ENCODE peak calls at places on chromosomes 1 and 21, in ten cellular contexts. J is GM03348; U is WTC11; M is EL; V is H9; Y is left colon; C is activated CD4-positive, CD25-positive, alpha-beta regulatory T cell; Q is adipocyte; H is sciatic nerve; F is C1 segment of cervical spinal cord. K is an unnamed sample.

GRCh38 chr1:157371826-157372225 is 180.5 kb downstream of the FCRL5 start:
- DNase-seq in H (no peak), M (no peak), F (no peak), C (no peak), V (no peak), Y (no peak), J (no peak), Q (no peak), U (no peak), K (no peak)

GRCh38 chr1:108817016-108817415 is 39.9 kb downstream of the AKNAD1 start:
- DNase-seq in Y (peak; percentile 34), C (no peak), J (peak; percentile 74), U (no peak), F (peak; percentile 63), M (peak; percentile 72), V (no peak), Q (no peak), H (peak; percentile 84), K (no peak)

GRCh38 chr1:205271277-205271676 is 43.5 kb downstream of the TMCC2 start:
- DNase-seq in V (no peak), Y (no peak), J (peak; percentile 65), C (no peak), Q (no peak), F (no peak), U (no peak), M (peak; percentile 60), H (no peak), K (no peak)

GRCh38 chr21:37780991-37781983 is 135.0 kb downstream of the KCNJ6 start:
- DNase-seq in U (no peak), Y (no peak), F (no peak), M (no peak), Q (no peak), J (peak; percentile 53), V (no peak), C (no peak), H (no peak), K (no peak)

GRCh38 chr1:116825400-116825734 is 71.1 kb downstream of the CD2 start:
- DNase-seq in U (no peak), J (peak; percentile 10), C (no peak), F (no peak), Y (peak; percentile 76), Q (no peak), H (no peak), V (no peak), M (no peak), K (no peak)

GRCh38 chr1:220962031-220962751 is 82.9 kb downstream of the HLX start:
- DNase-seq in U (no peak), Y (no peak), M (peak; percentile 95), J (peak; percentile 77), V (no peak), Q (peak; percentile 88), F (no peak), C (no peak), H (no peak), K (peak; percentile 62)

GRCh38 chr21:45886610-45887026 is 95.0 kb upstream of the COL6A1 start:
- DNase-seq in U (no peak), C (no peak), V (no peak), F (no peak), H (no peak), M (no peak), Q (no peak), J (no peak), Y (no peak), K (no peak)

GRCh38 chr1:207999274-207999915 is 88.5 kb upstream of the CD34 start:
- DNase-seq in F (no peak), V (no peak), Y (no peak), U (no peak), M (no peak), C (no peak), Q (no peak), H (no peak), J (no peak), K (no peak)

GRCh38 chr1:28718601-28719331 is 18.0 kb upstream of the YTHDF2 start:
- DNase-seq in V (no peak), M (peak; percentile 36), J (peak; percentile 62), U (no peak), Q (peak; percentile 51), C (no peak), Y (no peak), H (no peak), F (no peak), K (no peak)

GRCh38 chr1:40421694-40422384 is 28.4 kb upstream of the ZFP69B start:
- DNase-seq in U (no peak), F (no peak), M (peak; percentile 30), Y (no peak), H (no peak), V (no peak), C (no peak), J (no peak), Q (no peak), K (peak; percentile 92)

GRCh38 chr1:60916178-60916577 is 166.2 kb upstream of the NFIA start:
- DNase-seq in U (no peak), Y (no peak), F (no peak), H (no peak), Q (no peak), J (no peak), C (no peak), M (no peak), V (no peak), K (no peak)

GRCh38 chr1:24119859-24120756 is 8.2 kb upstream of the MYOM3 start:
- DNase-seq in Y (peak; percentile 66), F (no peak), Q (peak; percentile 29), U (no peak), C (no peak), H (no peak), V (no peak), J (peak; percentile 61), M (no peak), K (peak; percentile 78)

GRCh38 chr1:76901158-76901767 is 34.0 kb downstream of the ST6GALNAC5 start:
- DNase-seq in M (peak; percentile 69), C (no peak), J (peak; percentile 60), H (no peak), V (peak; percentile 62), Y (peak; percentile 7), Q (peak; percentile 40), F (no peak), U (peak; percentile 51), K (no peak)

GRCh38 chr1:44496541-44497171 is 91.6 kb downstream of the RNF220 start:
- DNase-seq in Q (no peak), U (no peak), H (no peak), Y (no peak), F (no peak), M (no peak), C (no peak), J (no peak), V (no peak), K (no peak)

GRCh38 chr1:211684331-211684730 is 8.9 kb upstream of the NEK2 start:
- DNase-seq in H (no peak), Y (no peak), C (no peak), J (no peak), M (no peak), V (no peak), F (no peak), U (no peak), Q (no peak), K (no peak)

GRCh38 chr21:25579402-25580016 is 27.8 kb downstream of the MRPL39 start:
- DNase-seq in V (no peak), U (no peak), Q (no peak), F (no peak), C (no peak), J (no peak), M (no peak), Y (no peak), H (no peak), K (no peak)

GRCh38 chr1:208668991-208669390 is 424.8 kb upstream of the PLXNA2 start:
- DNase-seq in H (no peak), Y (no peak), M (peak; percentile 4), C (no peak), F (no peak), V (peak; percentile 29), J (no peak), U (peak; percentile 16), Q (no peak), K (no peak)

GRCh38 chr21:42525228-42525604 is 11.6 kb downstream of the SLC37A1 start:
- DNase-seq in Q (peak; percentile 14), C (no peak), V (no peak), Y (peak; percentile 47), U (no peak), J (no peak), F (no peak), H (peak; percentile 56), M (no peak), K (no peak)

GRCh38 chr1:9615316-9616063 is 26.8 kb downstream of the TMEM201 start:
- DNase-seq in Y (peak; percentile 51), U (peak; percentile 85), J (peak; percentile 87), H (no peak), M (peak; percentile 50), V (peak; percentile 84), Q (peak; percentile 39), C (peak; percentile 10), F (peak; percentile 6), K (peak; percentile 51)

GRCh38 chr1:151908228-151908691 is 1.1 kb downstream of the THEM4 start:
- DNase-seq in C (no peak), U (peak; percentile 21), F (no peak), Q (no peak), V (peak; percentile 68), H (no peak), M (peak; percentile 34), J (no peak), Y (no peak), K (no peak)

GRCh38 chr1:165853528-165854075 is 26.2 kb downstream of the UCK2 start:
- DNase-seq in F (no peak), Q (peak; percentile 45), V (no peak), Y (no peak), U (no peak), H (no peak), M (no peak), C (no peak), J (no peak), K (no peak)

GRCh38 chr1:44803312-44804095 is 3.3 kb downstream of the PLK3 start:
- DNase-seq in U (no peak), M (no peak), Q (no peak), C (no peak), H (peak; percentile 48), F (no peak), J (no peak), V (no peak), Y (no peak), K (no peak)

GRCh38 chr1:194705123-194705522 is 1518.7 kb upstream of the B3GALT2 start:
- DNase-seq in J (no peak), Y (no peak), V (no peak), H (no peak), C (no peak), U (no peak), M (peak; percentile 20), Q (peak; percentile 77), F (no peak), K (no peak)

GRCh38 chr1:40873863-40874472 is 11.8 kb upstream of the CITED4 start:
- DNase-seq in U (no peak), F (no peak), M (no peak), C (no peak), Y (no peak), V (no peak), H (no peak), J (no peak), Q (no peak), K (no peak)

GRCh38 chr21:46118871-46119564 is 21.1 kb downstream of the COL6A2 start:
- DNase-seq in F (no peak), H (no peak), Y (peak; percentile 0), M (no peak), V (peak; percentile 12), U (peak; percentile 5), Q (no peak), J (no peak), C (no peak), K (peak; percentile 47)

GRCh38 chr1:58836396-58836795 is 52.5 kb upstream of the JUN start:
- DNase-seq in H (no peak), Y (no peak), V (no peak), J (no peak), Q (no peak), C (no peak), F (no peak), U (no peak), M (no peak), K (no peak)

K was measured in left lobe of liver.